ENCODE peak calls at places on chromosomes 1 and 21, in six cellular contexts. W is stomach, M is aorta, R is HepG2, D is adrenal gland, Z is mucosa of descending colon. S is an unnamed sample. For H3K9me3 and H3K36me3, the result is how much of the 10 kb centered on the place peaks cover.

GRCh38 chr1:165284471-165284870 is 72.0 kb downstream of the LMX1A start:
- DNase-seq in W (no peak), M (no peak), R (no peak), D (no peak), Z (peak), S (no peak)

GRCh38 chr1:153932071-153932592 is 9.4 kb upstream of the GATAD2B start:
- DNase-seq in W (no peak), M (no peak), R (no peak), D (no peak), Z (no peak), S (no peak)

GRCh38 chr1:26440259-26440658 is 8.1 kb downstream of the DHDDS start:
- DNase-seq in W (no peak), M (no peak), R (no peak), D (no peak), Z (no peak), S (no peak)

GRCh38 chr1:55049914-55050278 is 10.5 kb downstream of the PCSK9 start:
- DNase-seq in W (no peak), M (no peak), R (no peak), D (peak), Z (no peak), S (no peak)

GRCh38 chr21:26797878-26798456 is 47.2 kb downstream of the ADAMTS1 start:
- DNase-seq in W (no peak), M (no peak), R (no peak), D (no peak), Z (no peak), S (no peak)

GRCh38 chr1:215219372-215219771 is 136.8 kb downstream of the KCNK2 start:
- DNase-seq in W (no peak), M (no peak), R (no peak), D (no peak), Z (no peak), S (no peak)

GRCh38 chr1:213166868-213167267 is 115.8 kb downstream of the RPS6KC1 start:
- DNase-seq in W (no peak), M (no peak), R (no peak), D (no peak), Z (no peak), S (no peak)

GRCh38 chr1:160610584-160611242 is 31.4 kb upstream of the CD84 start:
- DNase-seq in W (no peak), M (no peak), R (no peak), D (no peak), Z (no peak), S (no peak)

GRCh38 chr1:154579382-154579781 is 11.8 kb downstream of the CHRNB2 start:
- DNase-seq in W (no peak), M (no peak), R (no peak), D (no peak), Z (no peak), S (no peak)

GRCh38 chr1:31549807-31550620 is 26.3 kb upstream of the TINAGL1 start:
- DNase-seq in W (no peak), M (no peak), R (peak), D (no peak), Z (no peak), S (no peak)

GRCh38 chr21:18449586-18449985 is 46.0 kb upstream of the TMPRSS15 start:
- DNase-seq in W (no peak), M (no peak), R (no peak), D (no peak), Z (no peak), S (no peak)

GRCh38 chr1:94621392-94621791 is 79.8 kb upstream of the F3 start:
- DNase-seq in W (peak), M (no peak), R (no peak), D (no peak), Z (peak), S (no peak)

GRCh38 chr1:150392627-150393026 is 28.7 kb downstream of the RPRD2 start:
- DNase-seq in W (no peak), M (no peak), R (no peak), D (no peak), Z (no peak), S (no peak)

GRCh38 chr1:23575226-23575810 is 16.0 kb upstream of the ID3 start:
- DNase-seq in W (no peak), M (no peak), R (no peak), D (no peak), Z (no peak), S (no peak)

GRCh38 chr1:23578311-23578996 is 19.2 kb upstream of the ID3 start:
- DNase-seq in W (no peak), M (no peak), R (no peak), D (no peak), Z (no peak), S (no peak)

GRCh38 chr1:23578997-23579363 is 19.7 kb upstream of the ID3 start:
- DNase-seq in W (no peak), M (no peak), R (no peak), D (no peak), Z (no peak), S (no peak)

GRCh38 chr1:23576338-23577055 is 17.2 kb upstream of the ID3 start:
- DNase-seq in W (no peak), M (no peak), R (no peak), D (no peak), Z (no peak), S (no peak)

DNA sequence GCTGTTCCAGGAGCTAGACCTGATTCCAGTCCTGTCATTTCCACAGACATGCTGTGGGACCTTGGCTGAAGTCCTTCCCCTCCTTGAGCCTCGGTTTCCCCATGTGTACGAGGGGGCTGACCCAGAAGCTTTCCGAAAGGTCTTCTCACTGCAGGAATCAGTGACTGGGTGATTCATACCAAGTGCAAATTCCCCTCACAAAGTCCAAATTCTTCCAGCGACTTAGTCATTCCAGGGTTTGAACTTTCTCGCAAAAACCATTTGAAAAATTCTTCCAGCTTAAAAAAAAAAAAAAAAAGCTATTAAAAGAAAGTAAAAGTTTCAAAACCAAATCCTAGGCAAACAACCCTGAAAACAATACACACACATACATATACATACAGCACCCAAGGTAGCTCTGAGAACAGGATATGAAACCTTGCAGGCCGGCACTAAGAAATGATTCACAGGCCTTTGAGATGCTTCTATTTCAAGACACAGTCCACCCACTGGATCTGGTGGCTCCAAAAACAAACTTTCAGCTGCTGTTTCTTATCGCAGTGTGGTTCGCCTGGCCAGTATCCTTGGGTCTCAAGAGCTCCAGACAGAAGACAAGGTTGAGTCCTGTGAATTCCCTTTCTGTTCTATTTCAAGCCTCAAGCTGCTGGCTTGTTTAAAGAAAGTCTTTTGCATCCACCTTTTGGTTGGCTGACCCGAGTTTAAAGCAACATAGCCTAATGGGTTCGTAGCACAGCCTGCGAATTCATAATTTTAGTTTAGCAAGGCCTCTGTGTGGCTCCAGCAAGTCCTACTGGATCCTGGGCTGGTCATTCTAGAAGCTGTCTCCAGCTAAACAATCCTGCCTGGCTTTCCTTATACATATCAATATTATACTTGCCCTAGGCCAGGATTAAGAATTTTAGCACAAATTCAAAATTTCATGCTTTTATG is 18.0 kb upstream of the ID3 start:
- DNase-seq in W (no peak), M (peak), R (peak), D (no peak), Z (no peak), S (no peak)
- H3K4me3 ChIP-seq in W (no peak), M (peak), R (no peak), D (no peak), Z (no peak), S (no peak)

GRCh38 chr1:247060771-247061170 is 17.8 kb downstream of the ZNF670 start:
- DNase-seq in W (no peak), M (no peak), R (no peak), D (no peak), Z (no peak), S (no peak)

GRCh38 chr1:247054992-247055415 is 23.6 kb downstream of the ZNF670 start:
- DNase-seq in W (peak), M (no peak), R (peak), D (peak), Z (no peak), S (no peak)

DNA sequence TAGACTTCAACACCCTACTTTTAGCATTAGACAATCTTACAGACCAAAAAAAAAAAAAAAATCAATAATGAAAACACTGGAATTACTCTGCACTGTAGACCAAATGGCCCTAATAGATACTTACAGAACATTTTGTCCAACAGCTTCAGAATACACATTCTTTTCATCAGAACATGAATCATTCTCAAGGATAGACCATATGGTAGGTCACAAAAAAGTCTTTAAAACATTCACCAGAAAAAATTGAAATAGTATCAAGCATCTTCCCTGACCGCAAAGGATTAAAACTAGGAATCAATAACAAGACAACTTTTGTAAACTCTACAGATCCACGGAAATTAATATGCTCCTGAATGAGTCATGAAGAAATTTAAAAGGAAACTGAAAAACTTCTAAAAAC is 22.5 kb downstream of the ZNF670 start:
- DNase-seq in W (no peak), M (no peak), R (no peak), D (no peak), Z (no peak), S (no peak)
- H3K9me3 ChIP-seq in W (under half), M (under half), R (half or more), D (under half), Z (half or more), S (under half)

GRCh38 chr1:3834701-3835100 is 22.3 kb downstream of the CEP104 start:
- DNase-seq in W (no peak), M (peak), R (no peak), D (no peak), Z (no peak), S (no peak)

GRCh38 chr1:3827813-3828307 is 29.2 kb downstream of the CEP104 start:
- DNase-seq in W (no peak), M (no peak), R (no peak), D (no peak), Z (no peak), S (no peak)

GRCh38 chr1:3837200-3837599 is 19.8 kb downstream of the CEP104 start:
- DNase-seq in W (no peak), M (peak), R (no peak), D (no peak), Z (no peak), S (no peak)

GRCh38 chr1:3836421-3836820 is 20.6 kb downstream of the CEP104 start:
- DNase-seq in W (no peak), M (no peak), R (no peak), D (no peak), Z (no peak), S (no peak)

GRCh38 chr1:3831689-3832088 is 25.3 kb downstream of the CEP104 start:
- DNase-seq in W (no peak), M (no peak), R (no peak), D (peak), Z (no peak), S (no peak)
- H3K36me3 ChIP-seq in W (under half), M (under half), R (under half), D (half or more), Z (under half), S (under half)

GRCh38 chr1:111973150-111973549 is 16.3 kb downstream of the KCND3 start:
- DNase-seq in W (no peak), M (no peak), R (no peak), D (no peak), Z (no peak), S (no peak)

GRCh38 chr1:111977378-111977777 is 12.1 kb downstream of the KCND3 start:
- DNase-seq in W (no peak), M (no peak), R (no peak), D (no peak), Z (no peak), S (no peak)

GRCh38 chr1:111976842-111977241 is 12.6 kb downstream of the KCND3 start:
- DNase-seq in W (no peak), M (no peak), R (peak), D (no peak), Z (no peak), S (no peak)

GRCh38 chr1:111978695-111979094 is 10.8 kb downstream of the KCND3 start:
- DNase-seq in W (no peak), M (no peak), R (no peak), D (no peak), Z (no peak), S (no peak)

DNA sequence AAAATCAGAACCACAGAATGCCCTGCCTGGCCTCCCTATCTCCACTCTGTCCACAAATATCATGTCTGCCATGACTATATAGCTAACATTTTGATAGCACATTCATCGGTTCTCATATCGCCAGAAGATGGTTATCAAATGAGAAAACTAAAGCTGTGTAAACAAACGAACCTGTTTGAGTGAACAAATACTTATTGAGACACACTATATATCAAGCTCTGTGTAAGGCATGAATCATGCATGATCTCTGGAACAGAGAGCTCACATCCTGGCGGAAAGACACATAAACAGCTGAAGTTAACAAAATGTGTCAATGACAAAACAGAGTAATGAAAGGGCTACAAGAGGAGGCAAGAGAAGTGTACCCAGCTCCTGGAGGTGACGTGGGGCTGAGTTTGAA is 13.1 kb downstream of the KCND3 start:
- DNase-seq in W (no peak), M (no peak), R (peak), D (no peak), Z (no peak), S (no peak)
- H3K4me3 ChIP-seq in W (no peak), M (no peak), R (no peak), D (no peak), Z (no peak), S (no peak)

S was measured in CD8-positive, alpha-beta memory T cell.